ENCODE peak calls at places on chromosomes 16 and 17, in eight cellular contexts. G is progenitor cell of endocrine pancreas, R is fibroblast of the aortic adventitia, L is thoracic aorta, Y is tibial artery, T is mesothelial cell of epicardium, C is astrocyte of the cerebellum, F is heart left ventricle. H is an unnamed sample.

GRCh38 chr17:36498155-36498554 is 11.7 kb downstream of the ZNHIT3 start:
- DNase-seq in G (no peak), R (peak), L (no peak), Y (no peak), T (no peak), C (no peak), F (no peak), H (no peak)

GRCh38 chr17:65459667-65460415 is 101.6 kb downstream of the AXIN2 start:
- DNase-seq in G (no peak), R (no peak), L (no peak), Y (no peak), T (no peak), C (no peak), F (no peak), H (no peak)

GRCh38 chr16:89395150-89396142 is 94.9 kb downstream of the ANKRD11 start:
- DNase-seq in G (no peak), R (peak), L (peak), Y (peak), T (no peak), C (peak), F (peak), H (no peak)

GRCh38 chr16:57794849-57795430 is 7.4 kb downstream of the KIFC3 start:
- DNase-seq in G (no peak), R (no peak), L (no peak), Y (no peak), T (no peak), C (no peak), F (no peak), H (no peak)

GRCh38 chr16:80303691-80304090 is 237.1 kb upstream of the DYNLRB2 start:
- DNase-seq in G (no peak), R (no peak), L (no peak), Y (no peak), T (no peak), C (peak), F (no peak), H (no peak)

GRCh38 chr17:71983828-71984227 is 137.0 kb upstream of the SOX9 start:
- DNase-seq in G (no peak), R (no peak), L (no peak), Y (no peak), T (no peak), C (no peak), F (no peak), H (no peak)

GRCh38 chr16:54026456-54026855 is 260.1 kb downstream of the IRX3 start:
- DNase-seq in G (no peak), R (peak), L (no peak), Y (no peak), T (no peak), C (peak), F (no peak), H (no peak)

GRCh38 chr16:56591377-56592060 is 2.2 kb downstream of the MT3 start:
- DNase-seq in G (no peak), R (no peak), L (no peak), Y (no peak), T (no peak), C (no peak), F (no peak), H (no peak)

GRCh38 chr17:20266806-20267458 is 200.4 kb downstream of the LGALS9B start:
- DNase-seq in G (no peak), R (peak), L (peak), Y (no peak), T (no peak), C (peak), F (no peak), H (no peak)

GRCh38 chr17:65028537-65028843 is 28.1 kb downstream of the GNA13 start:
- DNase-seq in G (no peak), R (no peak), L (no peak), Y (no peak), T (no peak), C (no peak), F (no peak), H (no peak)

GRCh38 chr16:1614226-1615102 is 2.3 kb downstream of the CRAMP1 start:
- DNase-seq in G (peak), R (peak), L (no peak), Y (no peak), T (no peak), C (no peak), F (peak), H (no peak)

GRCh38 chr16:30409125-30410060 is 2.0 kb downstream of the ZNF771 start:
- DNase-seq in G (peak), R (peak), L (peak), Y (peak), T (peak), C (peak), F (peak), H (no peak)

GRCh38 chr17:81608082-81608481 is 28.8 kb downstream of the NPLOC4 start:
- DNase-seq in G (no peak), R (no peak), L (no peak), Y (no peak), T (no peak), C (peak), F (no peak), H (no peak)

GRCh38 chr16:68421076-68421475 is 27.2 kb downstream of the SMPD3 start:
- DNase-seq in G (no peak), R (no peak), L (no peak), Y (no peak), T (no peak), C (no peak), F (no peak), H (no peak)

GRCh38 chr17:74147436-74147835 is 56.0 kb upstream of the RPL38 start:
- DNase-seq in G (no peak), R (no peak), L (no peak), Y (no peak), T (no peak), C (no peak), F (no peak), H (no peak)

GRCh38 chr17:17241656-17242055 is 4.7 kb upstream of the FLCN start:
- DNase-seq in G (no peak), R (no peak), L (no peak), Y (no peak), T (no peak), C (no peak), F (no peak), H (no peak)

GRCh38 chr17:17239832-17240231 is 2.9 kb upstream of the FLCN start:
- DNase-seq in G (no peak), R (no peak), L (no peak), Y (no peak), T (no peak), C (no peak), F (no peak), H (no peak)

GRCh38 chr17:17235212-17236174 is 1.5 kb downstream of the FLCN start:
- DNase-seq in G (no peak), R (peak), L (no peak), Y (no peak), T (no peak), C (peak), F (no peak), H (no peak)

GRCh38 chr17:17236295-17237025 is 508 bp downstream of the FLCN start:
- DNase-seq in G (no peak), R (peak), L (no peak), Y (no peak), T (no peak), C (peak), F (no peak), H (no peak)

DNA sequence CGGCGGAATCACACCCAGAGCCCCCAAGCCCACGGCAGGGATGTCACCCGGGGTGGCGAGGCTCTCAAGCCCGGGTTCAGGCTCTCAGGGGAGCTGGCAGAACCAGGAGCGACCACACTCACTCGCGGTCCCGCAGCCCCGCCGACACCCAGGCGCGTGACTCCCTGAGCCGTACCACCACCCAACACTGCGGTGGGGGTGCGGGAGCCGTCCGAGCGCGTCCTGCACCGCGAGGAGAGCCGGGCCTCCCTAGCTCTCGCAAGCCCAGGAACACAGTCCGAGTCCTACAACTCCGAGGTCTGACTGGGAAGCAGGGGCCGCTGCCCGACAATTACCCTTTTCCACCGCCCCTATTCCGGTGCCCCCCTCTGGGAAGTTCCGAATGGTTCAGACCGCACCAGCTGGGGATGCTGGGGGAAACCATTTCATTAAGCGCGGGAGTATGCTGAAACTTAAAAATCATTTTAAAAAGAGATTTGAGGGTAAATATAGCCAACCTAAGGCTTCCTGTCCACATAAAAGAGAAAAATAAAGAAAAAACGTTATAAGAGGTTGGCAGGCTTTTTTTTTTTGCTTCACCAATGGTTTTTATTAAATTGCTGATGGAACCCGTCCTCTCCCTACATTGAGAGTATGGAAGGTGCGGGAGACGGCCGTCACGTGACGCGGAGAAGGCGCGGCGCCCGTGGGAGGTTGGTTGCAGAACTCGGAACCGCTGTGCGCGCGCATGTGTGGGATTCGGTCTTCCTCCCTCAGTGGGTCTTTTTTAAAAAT is at the start of gene FLCN:
- DNase-seq in G (peak), R (peak), L (peak), Y (peak), T (peak), C (peak), F (peak), H (peak)
- TF ChIP-seq CTCF in G (no peak), R (no peak), L (no peak), Y (no peak), T (no peak), C (no peak), F (no peak), H (no peak)

DNA sequence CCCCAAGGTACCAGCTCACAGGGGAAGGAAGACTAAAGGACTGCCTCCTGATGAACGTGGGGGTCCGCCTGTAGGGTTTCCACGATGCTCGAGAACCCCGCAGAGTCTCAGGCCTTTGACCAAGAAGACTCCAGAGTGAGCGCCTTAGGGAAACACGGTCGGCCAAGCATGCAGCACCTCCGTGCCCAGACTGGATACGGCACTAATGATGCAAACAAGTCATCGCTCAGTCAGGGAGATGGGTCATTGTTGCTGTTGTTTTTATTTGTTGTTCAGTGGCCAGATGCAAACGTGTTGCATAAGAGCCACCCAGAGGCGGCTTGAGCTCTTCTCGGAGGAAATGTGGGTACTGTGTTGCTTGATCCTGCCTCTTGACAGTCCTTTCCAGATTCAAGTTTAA is 19.3 kb upstream of the RBFOX3 start:
- DNase-seq in G (peak), R (no peak), L (no peak), Y (peak), T (peak), C (no peak), F (peak), H (no peak)
- TF ChIP-seq CTCF in G (no peak), R (no peak), L (no peak), Y (no peak), T (no peak), C (no peak), F (no peak), H (no peak)

GRCh38 chr17:8254881-8255280 is 5.8 kb downstream of the PFAS start:
- DNase-seq in G (no peak), R (no peak), L (no peak), Y (no peak), T (no peak), C (no peak), F (no peak), H (no peak)

GRCh38 chr17:8256691-8257090 is 7.6 kb downstream of the PFAS start:
- DNase-seq in G (no peak), R (no peak), L (no peak), Y (no peak), T (no peak), C (no peak), F (no peak), H (no peak)

GRCh38 chr17:8255499-8255898 is 6.4 kb downstream of the PFAS start:
- DNase-seq in G (no peak), R (no peak), L (no peak), Y (no peak), T (no peak), C (no peak), F (no peak), H (no peak)

GRCh38 chr17:8256291-8256690 is 7.2 kb downstream of the PFAS start:
- DNase-seq in G (no peak), R (no peak), L (no peak), Y (no peak), T (no peak), C (no peak), F (no peak), H (no peak)

GRCh38 chr17:8253801-8254200 is 4.7 kb downstream of the PFAS start:
- DNase-seq in G (no peak), R (peak), L (no peak), Y (no peak), T (no peak), C (no peak), F (peak), H (no peak)
- TF ChIP-seq CTCF in G (peak), R (peak), L (no peak), Y (no peak), T (no peak), C (no peak), F (no peak), H (no peak)

GRCh38 chr17:39107973-39108372 is 43.5 kb downstream of the PLXDC1 start:
- DNase-seq in G (no peak), R (no peak), L (no peak), Y (no peak), T (no peak), C (no peak), F (no peak), H (no peak)
- TF ChIP-seq CTCF in G (no peak), R (no peak), L (no peak), Y (no peak), T (no peak), C (no peak), F (no peak), H (no peak)

GRCh38 chr17:11369570-11369969 is 128.6 kb downstream of the SHISA6 start:
- DNase-seq in G (no peak), R (no peak), L (no peak), Y (no peak), T (no peak), C (no peak), F (no peak), H (no peak)

GRCh38 chr17:11372692-11373091 is 131.7 kb downstream of the SHISA6 start:
- DNase-seq in G (no peak), R (no peak), L (no peak), Y (no peak), T (no peak), C (no peak), F (no peak), H (no peak)
- TF ChIP-seq CTCF in G (no peak), R (no peak), L (no peak), Y (no peak), T (no peak), C (no peak), F (no peak), H (no peak)